ENCODE peak calls at places on chromosomes 13 and 19, in five cellular contexts. T, X, U, Z and B are unnamed samples.

GRCh38 chr19:28914173-28914572 is 298.8 kb downstream of the UQCRFS1 start:
- DNase-seq in Z (no peak), X (no peak), T (no peak), U (no peak), B (no peak)

GRCh38 chr13:108003626-108004025 is 211.7 kb downstream of the LIG4 start:
- DNase-seq in U (no peak), Z (no peak), T (no peak), X (no peak), B (no peak)

GRCh38 chr19:39557791-39558622 is 18.0 kb upstream of the EID2 start:
- DNase-seq in X (no peak), T (no peak), Z (no peak), U (no peak), B (no peak)

GRCh38 chr19:12937243-12938053 is 961 bp upstream of the CALR start:
- DNase-seq in U (no peak), T (no peak), Z (no peak), X (peak), B (no peak)

GRCh38 chr19:55697069-55697440 is 22.0 kb downstream of the EPN1 start:
- DNase-seq in X (no peak), Z (no peak), T (no peak), U (no peak), B (no peak)

GRCh38 chr13:99812611-99813010 is 159.0 kb downstream of the ZIC5 start:
- DNase-seq in Z (no peak), U (no peak), T (no peak), X (no peak), B (no peak)

GRCh38 chr19:47994209-47994802 is at the start of gene ELSPBP1:
- DNase-seq in Z (no peak), X (no peak), T (no peak), U (no peak), B (no peak)

GRCh38 chr19:36182612-36183454 is 30.6 kb upstream of the COX7A1 start:
- DNase-seq in T (peak), U (no peak), Z (peak), X (no peak), B (no peak)

GRCh38 chr13:85755123-85755522 is 44.1 kb downstream of the SLITRK6 start:
- DNase-seq in X (no peak), U (no peak), T (no peak), Z (no peak), B (no peak)

GRCh38 chr13:63107163-63107935 is 1691.7 kb upstream of the PCDH20 start:
- DNase-seq in Z (peak), T (no peak), U (no peak), X (no peak), B (no peak)

GRCh38 chr19:47305309-47305751 is 4.3 kb upstream of the C5AR1 start:
- DNase-seq in T (peak), U (peak), X (peak), Z (peak), B (peak)

GRCh38 chr19:7689165-7689564 is 8.5 kb downstream of the TRAPPC5 start:
- DNase-seq in U (no peak), Z (no peak), T (no peak), X (no peak), B (no peak)

GRCh38 chr13:27437126-27437525 is 12.7 kb downstream of the GTF3A start:
- DNase-seq in T (no peak), U (no peak), X (no peak), Z (no peak), B (no peak)

GRCh38 chr19:7505288-7505681 is 10.6 kb upstream of the ZNF358 start:
- DNase-seq in T (no peak), X (no peak), U (no peak), Z (no peak), B (no peak)

GRCh38 chr19:54209748-54210494 is 9.3 kb downstream of the RPS9 start:
- DNase-seq in X (peak), Z (peak), T (peak), U (peak), B (no peak)

GRCh38 chr19:37217855-37218591 is at the start of gene ZNF383:
- DNase-seq in Z (peak), U (peak), T (peak), X (peak), B (peak)
- TF ChIP-seq CTCF in Z (no peak), U (peak), T (no peak), X (no peak), B (no peak)

DNA sequence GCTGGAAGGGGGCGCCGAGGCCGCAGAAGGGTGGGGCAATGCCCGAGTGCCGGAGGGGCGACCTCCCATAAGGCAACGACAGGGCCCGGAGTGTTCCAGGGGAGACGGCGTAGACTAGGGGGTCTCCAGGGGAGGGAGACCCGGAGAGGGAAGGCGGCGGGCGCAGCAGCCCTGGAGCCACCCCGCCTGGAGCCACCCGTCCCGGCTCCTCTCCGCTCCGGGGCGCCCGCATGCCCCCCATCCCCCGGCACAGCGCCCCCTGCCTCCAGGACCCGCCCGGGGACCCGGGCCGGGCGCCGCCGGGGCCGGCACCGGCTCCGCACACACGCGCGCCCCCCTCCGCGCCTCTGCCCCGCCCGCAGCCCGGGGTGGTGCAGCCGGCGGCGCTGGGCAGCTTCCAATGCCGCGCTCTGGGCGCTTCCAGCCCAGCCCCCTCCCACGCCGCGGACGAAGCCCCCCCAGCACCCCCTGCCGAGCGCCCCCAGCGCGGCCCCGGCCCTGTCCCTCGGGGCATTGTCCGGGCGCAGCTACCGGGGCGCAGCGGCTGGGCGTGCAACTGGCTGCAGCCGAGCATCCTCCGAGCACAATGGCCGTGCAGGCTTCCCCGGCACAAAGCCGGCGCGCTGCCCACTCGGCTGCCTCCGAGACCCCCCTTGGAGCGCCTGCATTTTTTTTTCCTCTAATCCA is 519 bp downstream of the PTPRS start:
- DNase-seq in X (no peak), T (no peak), U (no peak), Z (no peak), B (peak)
- TF ChIP-seq CTCF in X (no peak), T (no peak), U (peak), Z (no peak), B (peak)

GRCh38 chr19:1987197-1988187 is 28.0 kb downstream of the BTBD2 start:
- DNase-seq in X (no peak), T (no peak), Z (no peak), U (no peak), B (no peak)

GRCh38 chr19:1984360-1984759 is 31.2 kb downstream of the BTBD2 start:
- DNase-seq in T (no peak), U (no peak), X (no peak), Z (no peak), B (no peak)

GRCh38 chr19:1989513-1990229 is 25.8 kb downstream of the BTBD2 start:
- DNase-seq in X (no peak), Z (no peak), T (no peak), U (no peak), B (no peak)

GRCh38 chr19:1986357-1987162 is 29.0 kb downstream of the BTBD2 start:
- DNase-seq in U (no peak), T (no peak), Z (no peak), X (no peak), B (no peak)

DNA sequence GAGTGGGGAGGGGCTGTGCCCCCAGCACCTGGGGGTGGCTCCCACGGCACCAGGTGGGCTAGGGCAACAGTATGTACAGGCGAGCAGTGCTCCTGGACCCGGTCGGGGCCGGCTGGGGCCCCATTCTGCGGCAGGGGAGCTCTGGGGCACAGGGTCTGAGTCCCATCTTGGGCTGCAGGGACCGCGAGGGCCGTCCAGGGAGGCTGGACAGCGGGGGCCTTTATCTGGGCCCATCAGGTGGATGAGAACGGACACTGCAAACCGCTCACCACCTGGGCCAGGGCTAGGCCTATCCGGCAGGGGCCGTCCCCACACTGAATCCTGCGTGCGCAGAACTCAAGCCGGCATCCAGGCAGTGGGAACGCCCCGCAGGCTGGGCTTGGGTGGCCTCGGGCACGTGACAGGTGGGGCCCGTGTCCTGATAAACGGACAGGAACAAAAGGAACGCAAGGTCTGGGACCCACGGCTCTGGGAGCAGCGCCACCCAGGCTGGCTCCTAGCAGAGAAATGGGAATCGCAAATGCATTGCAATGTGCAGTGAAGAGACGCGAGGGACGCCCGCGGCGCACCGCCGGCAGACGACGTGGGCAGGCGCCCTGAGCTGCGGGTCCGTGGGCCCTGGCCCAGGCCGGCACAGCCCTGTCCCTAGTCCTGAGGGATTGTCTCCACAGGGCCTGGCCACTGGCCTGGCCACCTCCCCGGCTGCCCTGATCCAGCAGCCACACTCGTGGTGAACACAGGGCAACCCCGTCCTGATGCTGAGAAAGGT is 29.7 kb downstream of the BTBD2 start:
- DNase-seq in Z (no peak), X (no peak), T (no peak), U (no peak), B (no peak)
- TF ChIP-seq CTCF in Z (no peak), X (no peak), T (no peak), U (no peak), B (no peak)

GRCh38 chr19:44182145-44182544 is 17.2 kb downstream of the ZNF226 start:
- DNase-seq in Z (no peak), U (no peak), X (no peak), T (no peak), B (no peak)

GRCh38 chr19:44180968-44181367 is 16.1 kb downstream of the ZNF226 start:
- DNase-seq in Z (no peak), U (no peak), X (no peak), T (no peak), B (no peak)

GRCh38 chr19:44176590-44176989 is 11.7 kb downstream of the ZNF226 start:
- DNase-seq in X (no peak), Z (no peak), U (no peak), T (no peak), B (no peak)
- TF ChIP-seq CTCF in X (no peak), Z (no peak), U (no peak), T (no peak), B (no peak)

DNA sequence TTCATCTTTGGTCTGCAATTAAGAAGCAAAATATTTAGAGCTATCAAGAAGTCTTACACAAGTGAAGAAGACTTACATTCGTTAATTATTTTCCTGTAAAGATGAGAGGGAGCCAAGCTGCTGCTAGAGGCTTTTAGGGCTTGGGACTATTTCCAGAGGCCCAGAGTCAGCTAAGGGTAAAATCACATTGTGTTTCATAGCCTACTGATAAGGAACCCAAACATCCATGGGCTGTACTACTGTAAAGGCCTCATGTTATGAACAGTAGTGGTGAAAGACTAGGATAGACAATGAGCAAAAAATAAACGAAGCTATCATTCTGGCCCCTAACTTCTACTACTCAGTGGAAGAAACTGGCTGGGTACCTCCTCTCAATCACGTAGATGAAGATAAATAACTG is 10.9 kb upstream of the TEX30 start:
- DNase-seq in Z (no peak), T (no peak), U (no peak), X (no peak), B (no peak)
- TF ChIP-seq CTCF in Z (no peak), T (no peak), U (no peak), X (no peak), B (no peak)

GRCh38 chr19:2782936-2783780 is at the start of gene SGTA:
- DNase-seq in Z (peak), T (peak), X (peak), U (peak), B (peak)
- TF ChIP-seq CTCF in Z (peak), T (peak), X (peak), U (peak), B (peak)

DNA sequence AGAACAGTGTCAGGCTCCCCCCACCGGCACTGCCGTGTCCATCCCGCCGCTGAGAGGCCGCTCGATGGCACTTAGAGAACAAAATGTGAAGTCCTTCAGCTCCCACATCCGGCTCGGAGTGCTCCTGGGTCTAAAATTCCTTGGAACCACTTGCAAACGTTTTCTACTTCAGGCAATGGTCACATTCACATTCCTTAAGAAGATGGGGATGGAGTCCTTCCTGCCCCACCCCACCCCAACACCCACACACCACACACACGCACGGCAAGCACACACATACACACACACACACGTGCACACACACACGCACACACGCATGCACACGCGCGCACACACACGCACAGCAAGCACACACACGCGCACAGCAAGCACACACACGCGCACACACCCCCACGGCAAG is 83.4 kb downstream of the SOX1 start:
- DNase-seq in X (no peak), Z (no peak), T (no peak), U (no peak), B (no peak)
- TF ChIP-seq CTCF in X (no peak), Z (no peak), T (no peak), U (no peak), B (no peak)

DNA sequence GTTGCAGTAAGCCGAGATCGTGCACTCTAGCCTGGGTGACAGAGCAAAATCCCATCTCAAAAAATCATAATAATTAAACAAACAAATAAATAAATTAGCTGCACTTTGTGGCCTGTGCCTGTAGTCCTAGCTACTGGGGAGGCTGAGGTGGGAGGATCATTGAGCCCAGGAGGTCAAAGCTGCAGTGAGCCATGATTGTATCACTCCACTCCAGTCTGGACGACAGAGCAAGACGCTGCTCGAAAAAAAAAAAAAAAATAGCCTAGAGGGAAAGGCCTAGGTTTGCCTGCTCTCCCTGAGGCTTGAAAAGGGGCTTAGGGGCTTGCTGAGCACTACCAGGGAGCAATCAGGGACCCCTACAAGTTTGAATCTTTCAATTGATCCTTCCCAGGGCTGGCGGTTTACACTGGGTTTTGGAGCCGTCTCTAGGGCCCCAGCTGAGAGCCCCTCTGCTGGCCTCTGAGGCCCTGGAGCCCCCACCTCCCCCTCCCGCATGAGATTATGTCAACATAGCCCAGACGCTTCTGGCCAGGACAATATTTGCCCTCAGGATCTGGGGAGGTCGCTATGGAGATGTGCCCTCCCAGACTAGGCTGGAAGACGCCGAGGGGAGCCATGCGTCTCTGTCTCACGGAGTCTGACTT is 10.4 kb upstream of the GIPR start:
- DNase-seq in T (no peak), Z (no peak), X (no peak), U (no peak), B (peak)
- TF ChIP-seq CTCF in T (no peak), Z (no peak), X (no peak), U (no peak), B (no peak)

DNA sequence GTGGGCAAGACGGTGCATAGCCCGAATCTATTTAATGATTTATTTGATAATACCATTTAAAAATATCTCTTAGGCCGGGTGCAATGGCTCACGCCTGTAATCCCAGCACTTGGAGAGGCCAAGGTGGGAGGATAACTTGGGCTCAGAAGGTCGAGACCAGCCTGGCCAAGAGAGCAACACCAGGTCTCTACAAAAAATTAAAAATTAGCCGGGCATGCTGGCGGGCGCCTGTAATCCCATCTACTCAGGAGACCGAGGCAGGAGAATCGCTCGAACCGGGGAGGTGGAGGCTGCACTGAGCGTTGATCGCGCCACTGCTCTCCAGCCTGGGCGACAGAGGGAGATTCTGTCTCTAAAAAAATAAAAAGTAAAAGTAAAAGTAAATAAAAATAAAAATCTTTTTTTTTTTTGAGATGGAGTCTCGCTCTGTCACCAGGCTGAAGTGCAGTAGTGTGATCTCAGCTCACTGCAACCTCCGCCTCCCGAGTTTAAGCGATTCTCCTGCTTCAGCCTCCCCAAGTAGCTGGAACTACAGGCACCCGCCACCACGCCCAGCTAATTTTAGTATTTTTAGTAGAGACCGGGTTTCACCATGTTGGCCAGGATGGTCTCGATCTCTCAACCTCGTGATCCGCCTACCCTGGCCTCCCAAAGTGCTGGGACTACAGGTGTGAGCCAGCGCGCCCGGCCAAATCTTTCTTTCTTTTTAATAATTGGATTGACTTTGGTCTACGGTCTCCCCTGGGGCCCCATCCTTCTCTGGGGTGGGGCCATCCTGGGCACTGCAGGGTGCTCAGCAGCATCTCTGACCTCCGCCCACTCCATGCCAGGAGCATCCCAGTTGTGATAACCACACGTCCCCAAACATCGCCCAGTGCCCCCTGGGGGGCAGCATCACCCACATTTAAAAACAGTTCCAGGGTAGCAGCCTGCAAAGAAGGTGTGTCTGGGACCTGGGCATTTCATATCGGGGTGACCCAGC is 90.7 kb downstream of the GNG7 start:
- DNase-seq in T (no peak), X (no peak), U (no peak), Z (no peak), B (no peak)
- TF ChIP-seq CTCF in T (no peak), X (no peak), U (no peak), Z (peak), B (no peak)

GRCh38 chr19:58401825-58402433 is 6.5 kb downstream of the RNF225 start:
- DNase-seq in X (no peak), Z (no peak), U (no peak), T (no peak), B (no peak)
- TF ChIP-seq CTCF in X (no peak), Z (no peak), U (no peak), T (no peak), B (no peak)